ENCODE peak calls at places on chromosomes 5 and 9, in eight cellular contexts. D is cardiac muscle cell; H is CD8-positive, alpha-beta T cell; C is AG10803; J is foreskin fibroblast; O is bronchial epithelial cell; Q is adipocyte; W is AG04450. Z is an unnamed sample.

GRCh38 chr9:127495884-127496555 is 44.7 kb downstream of the LRSAM1 start:
- DNase-seq in D (no peak), H (no peak), C (no peak), J (no peak), O (no peak), Q (no peak), W (no peak), Z (no peak)

GRCh38 chr9:130780865-130781504 is 54.1 kb upstream of the ABL1 start:
- DNase-seq in D (no peak), H (no peak), C (peak; percentile 98), J (peak; percentile 94), O (no peak), Q (peak; percentile 95), W (peak; percentile 85), Z (no peak)

GRCh38 chr5:16304846-16305245 is 125.3 kb upstream of the MARCHF11 start:
- DNase-seq in D (no peak), H (no peak), C (peak; percentile 41), J (no peak), O (no peak), Q (no peak), W (no peak), Z (no peak)

GRCh38 chr5:173201636-173202265 is 33.3 kb downstream of the NKX2-5 start:
- DNase-seq in D (no peak), H (no peak), C (peak; percentile 72), J (peak; percentile 69), O (peak; percentile 87), Q (peak; percentile 73), W (peak; percentile 16), Z (no peak)

GRCh38 chr5:19488786-19489185 is 499.2 kb downstream of the CDH18 start:
- DNase-seq in D (no peak), H (no peak), C (no peak), J (no peak), O (no peak), Q (no peak), W (no peak), Z (no peak)

GRCh38 chr9:23341346-23341745 is 484.7 kb downstream of the ELAVL2 start:
- DNase-seq in D (peak; percentile 69), H (no peak), C (no peak), J (no peak), O (no peak), Q (no peak), W (no peak), Z (no peak)

GRCh38 chr5:107092695-107093094 is 578.0 kb downstream of the EFNA5 start:
- DNase-seq in D (no peak), H (no peak), C (no peak), J (peak; percentile 18), O (peak; percentile 78), Q (no peak), W (no peak), Z (no peak)

GRCh38 chr5:143886621-143887301 is 74.8 kb downstream of the HMHB1 start:
- DNase-seq in D (no peak), H (no peak), C (peak; percentile 72), J (no peak), O (no peak), Q (peak; percentile 66), W (no peak), Z (no peak)

GRCh38 chr5:107277485-107278040 is 393.2 kb downstream of the EFNA5 start:
- DNase-seq in D (no peak), H (no peak), C (peak; percentile 18), J (no peak), O (no peak), Q (no peak), W (no peak), Z (no peak)

GRCh38 chr5:150585781-150586461 is 54.5 kb upstream of the SYNPO start:
- DNase-seq in D (no peak), H (no peak), C (no peak), J (no peak), O (no peak), Q (no peak), W (no peak), Z (no peak)

GRCh38 chr5:138449501-138450239 is 10.8 kb downstream of the REEP2 start:
- DNase-seq in D (peak; percentile 93), H (peak; percentile 84), C (peak; percentile 76), J (peak; percentile 77), O (peak; percentile 56), Q (peak; percentile 96), W (peak; percentile 59), Z (peak; percentile 80)

GRCh38 chr9:27600254-27600653 is 27.0 kb upstream of the C9orf72 start:
- DNase-seq in D (no peak), H (no peak), C (no peak), J (no peak), O (no peak), Q (no peak), W (no peak), Z (no peak)

GRCh38 chr5:55668356-55668755 is 43.8 kb downstream of the SLC38A9 start:
- DNase-seq in D (no peak), H (no peak), C (peak; percentile 77), J (peak; percentile 73), O (peak; percentile 96), Q (peak; percentile 81), W (peak; percentile 66), Z (no peak)

GRCh38 chr5:102796014-102796413 is 40.9 kb downstream of the PAM start:
- DNase-seq in D (no peak), H (no peak), C (no peak), J (no peak), O (no peak), Q (no peak), W (no peak), Z (no peak)

GRCh38 chr5:80082221-80082620 is 47.1 kb downstream of the THBS4 start:
- DNase-seq in D (no peak), H (no peak), C (no peak), J (no peak), O (no peak), Q (no peak), W (no peak), Z (no peak)

GRCh38 chr5:80077317-80077716 is 42.2 kb downstream of the THBS4 start:
- DNase-seq in D (no peak), H (no peak), C (no peak), J (no peak), O (no peak), Q (no peak), W (no peak), Z (no peak)

GRCh38 chr5:80082731-80083114 is 47.6 kb downstream of the THBS4 start:
- DNase-seq in D (peak; percentile 76), H (peak; percentile 69), C (peak; percentile 75), J (peak; percentile 69), O (no peak), Q (peak; percentile 94), W (peak; percentile 36), Z (peak; percentile 80)

GRCh38 chr5:80078921-80079320 is 43.8 kb downstream of the THBS4 start:
- DNase-seq in D (no peak), H (no peak), C (no peak), J (no peak), O (no peak), Q (no peak), W (no peak), Z (no peak)

DNA sequence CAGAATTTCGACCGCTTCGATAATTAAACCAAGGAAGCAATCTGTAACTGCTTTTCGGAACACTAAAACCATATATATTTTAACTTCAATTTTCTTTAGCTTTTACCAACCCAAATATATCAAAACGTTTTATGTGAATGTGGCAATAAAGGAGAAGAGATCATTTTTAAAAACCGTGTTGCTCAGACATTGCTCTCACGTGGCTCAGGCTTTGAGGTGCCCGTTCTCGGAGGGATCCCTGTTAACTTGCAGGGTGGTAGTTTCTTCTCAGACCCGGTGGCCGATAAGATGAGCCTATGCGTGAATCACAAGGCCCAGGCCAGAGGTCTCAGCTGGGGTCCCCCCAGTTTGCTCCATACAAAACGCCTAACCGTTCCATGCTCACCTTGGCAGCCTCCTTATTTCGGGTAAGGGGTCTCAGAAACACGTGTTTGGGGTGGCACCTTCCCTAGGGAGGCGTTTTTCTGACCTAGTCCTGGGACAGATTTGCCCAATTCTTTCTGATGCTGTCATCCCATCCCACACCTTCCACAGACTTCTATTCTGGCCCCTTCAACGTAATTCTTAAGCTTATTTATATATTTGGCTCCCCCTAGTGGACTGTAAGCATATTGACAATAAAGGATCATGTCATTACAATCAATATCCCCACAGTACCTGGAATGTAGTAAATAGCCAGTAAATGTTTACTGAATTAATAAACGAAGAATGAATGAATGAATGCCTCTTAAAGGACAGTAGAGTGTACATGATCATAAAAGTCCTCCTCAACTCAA is 48.2 kb downstream of the THBS4 start:
- DNase-seq in D (peak; percentile 82), H (peak; percentile 61), C (peak; percentile 85), J (peak; percentile 49), O (peak; percentile 62), Q (peak; percentile 95), W (peak; percentile 29), Z (peak; percentile 64)
- H3K4me3 ChIP-seq in D (no peak overlapping the region), H (peak overlapping the region; percentile 25), C (peak overlapping the region; percentile 55), J (peak overlapping the region; percentile 44), O (no peak overlapping the region), Q (peak overlapping the region; percentile 80), W (no peak overlapping the region), Z (peak overlapping the region; percentile 58)

DNA sequence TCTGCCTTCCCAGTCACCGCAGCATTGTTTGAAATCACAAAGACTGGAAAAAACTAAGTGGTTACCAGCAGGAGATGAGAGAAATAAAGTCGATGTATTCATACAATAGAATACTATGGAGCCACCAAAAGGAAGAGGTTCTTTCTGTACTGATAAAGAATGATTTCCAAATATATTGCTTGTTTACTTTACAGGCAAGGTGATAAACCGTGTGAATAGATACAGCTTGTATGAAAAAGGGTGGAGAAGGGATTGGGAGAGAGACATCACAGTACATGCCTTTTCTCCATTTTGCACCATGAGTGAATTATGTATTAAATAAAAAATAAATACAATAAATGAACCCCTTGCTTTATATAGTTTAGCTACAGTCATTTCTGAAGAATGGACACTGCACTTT is 91.7 kb downstream of the RFK start:
- DNase-seq in D (no peak), H (no peak), C (no peak), J (no peak), O (no peak), Q (no peak), W (no peak), Z (no peak)
- H3K4me3 ChIP-seq in D (no peak overlapping the region), H (no peak overlapping the region), C (no peak overlapping the region), J (no peak overlapping the region), O (no peak overlapping the region), Q (no peak overlapping the region), W (no peak overlapping the region), Z (no peak overlapping the region)

GRCh38 chr5:140926903-140927573 is 939 bp downstream of the PCDHAC1 start:
- DNase-seq in D (peak; percentile 10), H (no peak), C (peak; percentile 3), J (no peak), O (peak; percentile 10), Q (peak; percentile 1), W (no peak), Z (no peak)

GRCh38 chr5:140926211-140926902 is at the start of gene PCDHAC1:
- DNase-seq in D (peak; percentile 96), H (no peak), C (peak; percentile 30), J (peak; percentile 14), O (peak; percentile 56), Q (peak; percentile 43), W (no peak), Z (no peak)

GRCh38 chr5:140925806-140926205 is 293 bp upstream of the PCDHAC1 start:
- DNase-seq in D (no peak), H (no peak), C (no peak), J (no peak), O (no peak), Q (no peak), W (no peak), Z (no peak)
- H3K4me3 ChIP-seq in D (peak overlapping the region; percentile 26), H (no peak overlapping the region), C (no peak overlapping the region), J (no peak overlapping the region), O (peak overlapping the region; percentile 41), Q (peak overlapping the region; percentile 77), W (no peak overlapping the region), Z (no peak overlapping the region)

DNA sequence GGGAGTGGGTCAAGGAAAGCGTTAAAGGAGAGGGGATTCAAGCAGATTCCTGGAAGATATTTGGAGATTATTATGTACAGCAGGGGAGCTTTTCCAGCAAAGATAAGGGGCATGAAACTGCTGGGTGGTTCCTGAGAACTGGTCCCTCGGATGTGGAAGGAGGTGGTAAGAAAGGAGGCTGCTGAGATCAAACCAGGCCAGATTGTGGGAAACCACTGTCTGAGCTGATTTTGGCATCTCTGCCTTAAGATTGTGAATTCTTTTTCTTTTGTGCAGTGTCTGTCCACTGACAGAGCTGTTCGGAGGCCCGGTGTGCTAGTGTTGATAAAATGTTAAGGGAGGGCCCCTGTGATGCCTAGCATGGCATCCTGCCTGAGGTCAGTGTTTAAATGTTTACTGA is 45.4 kb downstream of the SNX30 start:
- DNase-seq in D (no peak), H (no peak), C (no peak), J (no peak), O (no peak), Q (no peak), W (no peak), Z (no peak)
- H3K4me3 ChIP-seq in D (no peak overlapping the region), H (no peak overlapping the region), C (no peak overlapping the region), J (no peak overlapping the region), O (no peak overlapping the region), Q (no peak overlapping the region), W (no peak overlapping the region), Z (no peak overlapping the region)

Z was measured in GM12865.